ENCODE peak calls at places on chromosome 11, in seven cellular contexts. One of them, this sample, is unnamed.

GRCh38 chr11:35236667-35237003 is 97.7 kb downstream of the CD44 start:
- DNase-seq in fibroblast of mammary gland: peak
- DNase-seq in SW480: no peak
- DNase-seq in activated CD8-positive, alpha-beta memory T cell treated with anti-CD3 and anti-CD28 coated beads, Interleukin-2, amount 10 ng/mL, durations not matched to agents 7 days and 5 days: no peak
- DNase-seq in OCI-LY7: no peak
- DNase-seq in effector CD8-positive, alpha-beta T cell: no peak
- DNase-seq in Caki2: no peak
- DNase-seq in this sample: peak

GRCh38 chr11:76270387-76270786 is 64.1 kb upstream of the WNT11 start:
- DNase-seq in activated CD8-positive, alpha-beta memory T cell treated with anti-CD3 and anti-CD28 coated beads, Interleukin-2, amount 10 ng/mL, durations not matched to agents 7 days and 5 days: no peak
- DNase-seq in Caki2: no peak
- DNase-seq in fibroblast of mammary gland: peak
- DNase-seq in OCI-LY7: no peak
- DNase-seq in effector CD8-positive, alpha-beta T cell: no peak
- DNase-seq in SW480: no peak
- DNase-seq in this sample: no peak

GRCh38 chr11:133115099-133115498 is 417.2 kb downstream of the OPCML start:
- DNase-seq in Caki2: no peak
- DNase-seq in SW480: no peak
- DNase-seq in effector CD8-positive, alpha-beta T cell: no peak
- DNase-seq in fibroblast of mammary gland: no peak
- DNase-seq in activated CD8-positive, alpha-beta memory T cell treated with anti-CD3 and anti-CD28 coated beads, Interleukin-2, amount 10 ng/mL, durations not matched to agents 7 days and 5 days: no peak
- DNase-seq in OCI-LY7: no peak
- DNase-seq in this sample: no peak

GRCh38 chr11:73350908-73351636 is 25.1 kb upstream of the RELT start:
- DNase-seq in activated CD8-positive, alpha-beta memory T cell treated with anti-CD3 and anti-CD28 coated beads, Interleukin-2, amount 10 ng/mL, durations not matched to agents 7 days and 5 days: peak
- DNase-seq in Caki2: peak
- DNase-seq in SW480: peak
- DNase-seq in OCI-LY7: peak
- DNase-seq in effector CD8-positive, alpha-beta T cell: peak
- DNase-seq in fibroblast of mammary gland: peak
- DNase-seq in this sample: peak

GRCh38 chr11:86923993-86924766 is 31.0 kb downstream of the FZD4 start:
- DNase-seq in activated CD8-positive, alpha-beta memory T cell treated with anti-CD3 and anti-CD28 coated beads, Interleukin-2, amount 10 ng/mL, durations not matched to agents 7 days and 5 days: no peak
- DNase-seq in OCI-LY7: no peak
- DNase-seq in fibroblast of mammary gland: no peak
- DNase-seq in Caki2: peak
- DNase-seq in effector CD8-positive, alpha-beta T cell: no peak
- DNase-seq in SW480: peak
- DNase-seq in this sample: no peak

GRCh38 chr11:723120-723883 is 17.3 kb downstream of the EPS8L2 start:
- DNase-seq in activated CD8-positive, alpha-beta memory T cell treated with anti-CD3 and anti-CD28 coated beads, Interleukin-2, amount 10 ng/mL, durations not matched to agents 7 days and 5 days: peak
- DNase-seq in SW480: peak
- DNase-seq in OCI-LY7: peak
- DNase-seq in fibroblast of mammary gland: peak
- DNase-seq in effector CD8-positive, alpha-beta T cell: no peak
- DNase-seq in Caki2: no peak
- DNase-seq in this sample: peak

GRCh38 chr11:78338138-78338537 is 79.5 kb downstream of the GAB2 start:
- DNase-seq in SW480: no peak
- DNase-seq in OCI-LY7: no peak
- DNase-seq in fibroblast of mammary gland: no peak
- DNase-seq in activated CD8-positive, alpha-beta memory T cell treated with anti-CD3 and anti-CD28 coated beads, Interleukin-2, amount 10 ng/mL, durations not matched to agents 7 days and 5 days: no peak
- DNase-seq in effector CD8-positive, alpha-beta T cell: no peak
- DNase-seq in Caki2: no peak
- DNase-seq in this sample: no peak

GRCh38 chr11:69674267-69674885 is 777 bp downstream of the LTO1 start:
- DNase-seq in activated CD8-positive, alpha-beta memory T cell treated with anti-CD3 and anti-CD28 coated beads, Interleukin-2, amount 10 ng/mL, durations not matched to agents 7 days and 5 days: no peak
- DNase-seq in effector CD8-positive, alpha-beta T cell: no peak
- DNase-seq in SW480: no peak
- DNase-seq in OCI-LY7: peak
- DNase-seq in fibroblast of mammary gland: peak
- DNase-seq in Caki2: no peak
- DNase-seq in this sample: no peak

GRCh38 chr11:97361812-97362378 is 972.1 kb downstream of the JRKL start:
- DNase-seq in fibroblast of mammary gland: peak
- DNase-seq in effector CD8-positive, alpha-beta T cell: no peak
- DNase-seq in SW480: no peak
- DNase-seq in Caki2: peak
- DNase-seq in activated CD8-positive, alpha-beta memory T cell treated with anti-CD3 and anti-CD28 coated beads, Interleukin-2, amount 10 ng/mL, durations not matched to agents 7 days and 5 days: no peak
- DNase-seq in OCI-LY7: no peak
- DNase-seq in this sample: no peak

GRCh38 chr11:72842126-72842525 is 27.9 kb downstream of the ATG16L2 start:
- DNase-seq in SW480: no peak
- DNase-seq in activated CD8-positive, alpha-beta memory T cell treated with anti-CD3 and anti-CD28 coated beads, Interleukin-2, amount 10 ng/mL, durations not matched to agents 7 days and 5 days: no peak
- DNase-seq in effector CD8-positive, alpha-beta T cell: no peak
- DNase-seq in fibroblast of mammary gland: no peak
- DNase-seq in OCI-LY7: no peak
- DNase-seq in Caki2: no peak
- DNase-seq in this sample: no peak

GRCh38 chr11:19606856-19607655 is 105.6 kb upstream of the NAV2 start:
- DNase-seq in SW480: no peak
- DNase-seq in activated CD8-positive, alpha-beta memory T cell treated with anti-CD3 and anti-CD28 coated beads, Interleukin-2, amount 10 ng/mL, durations not matched to agents 7 days and 5 days: no peak
- DNase-seq in effector CD8-positive, alpha-beta T cell: no peak
- DNase-seq in Caki2: no peak
- DNase-seq in fibroblast of mammary gland: no peak
- DNase-seq in OCI-LY7: no peak
- DNase-seq in this sample: no peak

GRCh38 chr11:95485115-95485900 is 254.3 kb upstream of the SESN3 start:
- DNase-seq in activated CD8-positive, alpha-beta memory T cell treated with anti-CD3 and anti-CD28 coated beads, Interleukin-2, amount 10 ng/mL, durations not matched to agents 7 days and 5 days: no peak
- DNase-seq in SW480: no peak
- DNase-seq in fibroblast of mammary gland: peak
- DNase-seq in OCI-LY7: no peak
- DNase-seq in Caki2: no peak
- DNase-seq in effector CD8-positive, alpha-beta T cell: no peak
- DNase-seq in this sample: no peak

GRCh38 chr11:68658661-68659060 is 25.7 kb upstream of the GAL start:
- DNase-seq in OCI-LY7: no peak
- DNase-seq in activated CD8-positive, alpha-beta memory T cell treated with anti-CD3 and anti-CD28 coated beads, Interleukin-2, amount 10 ng/mL, durations not matched to agents 7 days and 5 days: no peak
- DNase-seq in Caki2: no peak
- DNase-seq in SW480: no peak
- DNase-seq in effector CD8-positive, alpha-beta T cell: no peak
- DNase-seq in fibroblast of mammary gland: peak
- DNase-seq in this sample: no peak

GRCh38 chr11:9210922-9211320 is 54.2 kb downstream of the DENND5A start:
- DNase-seq in OCI-LY7: no peak
- DNase-seq in Caki2: no peak
- DNase-seq in effector CD8-positive, alpha-beta T cell: no peak
- DNase-seq in activated CD8-positive, alpha-beta memory T cell treated with anti-CD3 and anti-CD28 coated beads, Interleukin-2, amount 10 ng/mL, durations not matched to agents 7 days and 5 days: no peak
- DNase-seq in SW480: no peak
- DNase-seq in fibroblast of mammary gland: peak
- DNase-seq in this sample: no peak

GRCh38 chr11:27468643-27469332 is 3.8 kb downstream of the LGR4 start:
- DNase-seq in Caki2: peak
- DNase-seq in fibroblast of mammary gland: peak
- DNase-seq in SW480: no peak
- DNase-seq in effector CD8-positive, alpha-beta T cell: no peak
- DNase-seq in OCI-LY7: no peak
- DNase-seq in activated CD8-positive, alpha-beta memory T cell treated with anti-CD3 and anti-CD28 coated beads, Interleukin-2, amount 10 ng/mL, durations not matched to agents 7 days and 5 days: no peak
- DNase-seq in this sample: no peak

GRCh38 chr11:70016666-70017347 is 61.3 kb upstream of the ANO1 start:
- DNase-seq in fibroblast of mammary gland: peak
- DNase-seq in SW480: peak
- DNase-seq in Caki2: no peak
- DNase-seq in OCI-LY7: no peak
- DNase-seq in effector CD8-positive, alpha-beta T cell: no peak
- DNase-seq in activated CD8-positive, alpha-beta memory T cell treated with anti-CD3 and anti-CD28 coated beads, Interleukin-2, amount 10 ng/mL, durations not matched to agents 7 days and 5 days: no peak
- DNase-seq in this sample: no peak

GRCh38 chr11:65454696-65455456 is 32.3 kb downstream of the NEAT1 start:
- DNase-seq in effector CD8-positive, alpha-beta T cell: peak
- DNase-seq in Caki2: peak
- DNase-seq in fibroblast of mammary gland: peak
- DNase-seq in activated CD8-positive, alpha-beta memory T cell treated with anti-CD3 and anti-CD28 coated beads, Interleukin-2, amount 10 ng/mL, durations not matched to agents 7 days and 5 days: peak
- DNase-seq in OCI-LY7: peak
- DNase-seq in SW480: peak
- DNase-seq in this sample: peak

GRCh38 chr11:64247729-64248531 is 1.2 kb upstream of the PPP1R14B start:
- DNase-seq in OCI-LY7: no peak
- DNase-seq in SW480: no peak
- DNase-seq in effector CD8-positive, alpha-beta T cell: no peak
- DNase-seq in Caki2: no peak
- DNase-seq in fibroblast of mammary gland: no peak
- DNase-seq in activated CD8-positive, alpha-beta memory T cell treated with anti-CD3 and anti-CD28 coated beads, Interleukin-2, amount 10 ng/mL, durations not matched to agents 7 days and 5 days: no peak
- DNase-seq in this sample: no peak

GRCh38 chr11:134647066-134647746 is 235.2 kb upstream of the B3GAT1 start:
- DNase-seq in Caki2: no peak
- DNase-seq in OCI-LY7: no peak
- DNase-seq in SW480: peak
- DNase-seq in fibroblast of mammary gland: no peak
- DNase-seq in activated CD8-positive, alpha-beta memory T cell treated with anti-CD3 and anti-CD28 coated beads, Interleukin-2, amount 10 ng/mL, durations not matched to agents 7 days and 5 days: no peak
- DNase-seq in effector CD8-positive, alpha-beta T cell: no peak
- DNase-seq in this sample: no peak

GRCh38 chr11:81444306-81444705 is 1289.4 kb downstream of the FAM181B start:
- DNase-seq in effector CD8-positive, alpha-beta T cell: no peak
- DNase-seq in SW480: no peak
- DNase-seq in fibroblast of mammary gland: no peak
- DNase-seq in OCI-LY7: no peak
- DNase-seq in Caki2: no peak
- DNase-seq in activated CD8-positive, alpha-beta memory T cell treated with anti-CD3 and anti-CD28 coated beads, Interleukin-2, amount 10 ng/mL, durations not matched to agents 7 days and 5 days: no peak
- DNase-seq in this sample: no peak

GRCh38 chr11:64751580-64751979 is 7.6 kb upstream of the RASGRP2 start:
- DNase-seq in activated CD8-positive, alpha-beta memory T cell treated with anti-CD3 and anti-CD28 coated beads, Interleukin-2, amount 10 ng/mL, durations not matched to agents 7 days and 5 days: no peak
- DNase-seq in effector CD8-positive, alpha-beta T cell: no peak
- DNase-seq in OCI-LY7: no peak
- DNase-seq in Caki2: no peak
- DNase-seq in SW480: no peak
- DNase-seq in fibroblast of mammary gland: no peak
- DNase-seq in this sample: no peak

This sample was measured in KBM-7.